ENCODE peak calls at places on chromosomes 2 and 18, in four cellular contexts. X is IMR-90, K is H1, O is neuronal stem cell. F is an unnamed sample.

GRCh38 chr2:215522237-215522636 is 86.4 kb upstream of the FN1 start:
- DNase-seq in X (no peak), K (no peak), O (no peak), F (no peak)

GRCh38 chr2:66189598-66189997 is 245.3 kb upstream of the MEIS1 start:
- DNase-seq in X (no peak), K (no peak), O (no peak), F (peak)

GRCh38 chr18:69725009-69725408 is 222.7 kb downstream of the CD226 start:
- DNase-seq in X (peak), K (no peak), O (no peak), F (no peak)

GRCh38 chr18:2905802-2906521 is 59.2 kb downstream of the EMILIN2 start:
- DNase-seq in X (no peak), K (no peak), O (no peak), F (peak)

GRCh38 chr2:237631029-237631785 is 3.8 kb downstream of the LRRFIP1 start:
- DNase-seq in X (no peak), K (no peak), O (no peak), F (no peak)

GRCh38 chr2:10091182-10091932 is 11.1 kb upstream of the CYS1 start:
- DNase-seq in X (no peak), K (no peak), O (no peak), F (no peak)

GRCh38 chr2:240614391-240614790 is 10.9 kb upstream of the GPR35 start:
- DNase-seq in X (no peak), K (no peak), O (no peak), F (no peak)

GRCh38 chr2:211114826-211115450 is 558.5 kb downstream of the CPS1 start:
- DNase-seq in X (no peak), K (no peak), O (no peak), F (peak)

GRCh38 chr2:215904101-215904500 is 109.2 kb downstream of the MREG start:
- DNase-seq in X (peak), K (no peak), O (no peak), F (peak)

GRCh38 chr2:169670215-169670651 is 24.0 kb downstream of the CFAP210 start:
- DNase-seq in X (peak), K (no peak), O (no peak), F (peak)

GRCh38 chr2:127197475-127198385 is 22.4 kb downstream of the CYP27C1 start:
- DNase-seq in X (peak), K (no peak), O (no peak), F (peak)

GRCh38 chr2:233353101-233353768 is 1.1 kb upstream of the DGKD start:
- DNase-seq in X (no peak), K (no peak), O (no peak), F (no peak)
- H4K91ac ChIP-seq in X (peak), K (no peak), O (no peak), F (no peak)

GRCh38 chr2:118250463-118250862 is 162.2 kb downstream of the INSIG2 start:
- DNase-seq in X (no peak), K (no peak), O (no peak), F (no peak)

GRCh38 chr2:118249970-118250369 is 161.7 kb downstream of the INSIG2 start:
- DNase-seq in X (peak), K (no peak), O (no peak), F (peak)

GRCh38 chr2:118246726-118247125 is 158.5 kb downstream of the INSIG2 start:
- DNase-seq in X (no peak), K (no peak), O (no peak), F (no peak)

GRCh38 chr2:118251427-118251826 is 163.2 kb downstream of the INSIG2 start:
- DNase-seq in X (no peak), K (no peak), O (peak), F (no peak)

DNA sequence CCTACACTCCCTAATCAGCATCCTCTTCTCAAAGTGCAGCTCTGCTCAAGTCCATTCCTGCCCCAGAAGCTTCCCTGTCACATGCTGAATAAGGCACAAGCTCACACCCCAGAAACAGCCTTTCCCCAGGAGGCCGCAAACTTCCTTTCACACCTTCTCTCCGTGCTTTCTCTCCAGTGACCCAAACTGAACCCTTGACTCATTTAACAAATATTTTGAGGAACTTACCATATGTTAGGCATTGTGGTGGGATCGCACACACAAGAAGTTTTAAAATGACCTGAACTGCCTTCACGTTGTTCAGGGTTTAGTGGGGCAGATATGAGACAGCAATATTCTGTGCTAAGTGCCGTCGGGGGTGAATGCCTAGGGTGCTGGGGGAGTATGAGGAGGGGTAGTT is 161.3 kb downstream of the INSIG2 start:
- DNase-seq in X (peak), K (no peak), O (no peak), F (no peak)
- H3K9ac ChIP-seq in X (no peak), K (no peak), O (no peak), F (no peak)

GRCh38 chr2:85584857-85585780 is 888 bp downstream of the VAMP5 start:
- DNase-seq in X (peak), K (no peak), O (no peak), F (peak)

GRCh38 chr2:85582467-85582866 is 1.8 kb upstream of the VAMP5 start:
- DNase-seq in X (no peak), K (no peak), O (no peak), F (no peak)

GRCh38 chr2:85584354-85584856 is at the start of gene VAMP5:
- DNase-seq in X (no peak), K (no peak), O (no peak), F (no peak)

GRCh38 chr2:85585781-85586105 is 1.5 kb downstream of the VAMP5 start:
- DNase-seq in X (peak), K (no peak), O (no peak), F (peak)

DNA sequence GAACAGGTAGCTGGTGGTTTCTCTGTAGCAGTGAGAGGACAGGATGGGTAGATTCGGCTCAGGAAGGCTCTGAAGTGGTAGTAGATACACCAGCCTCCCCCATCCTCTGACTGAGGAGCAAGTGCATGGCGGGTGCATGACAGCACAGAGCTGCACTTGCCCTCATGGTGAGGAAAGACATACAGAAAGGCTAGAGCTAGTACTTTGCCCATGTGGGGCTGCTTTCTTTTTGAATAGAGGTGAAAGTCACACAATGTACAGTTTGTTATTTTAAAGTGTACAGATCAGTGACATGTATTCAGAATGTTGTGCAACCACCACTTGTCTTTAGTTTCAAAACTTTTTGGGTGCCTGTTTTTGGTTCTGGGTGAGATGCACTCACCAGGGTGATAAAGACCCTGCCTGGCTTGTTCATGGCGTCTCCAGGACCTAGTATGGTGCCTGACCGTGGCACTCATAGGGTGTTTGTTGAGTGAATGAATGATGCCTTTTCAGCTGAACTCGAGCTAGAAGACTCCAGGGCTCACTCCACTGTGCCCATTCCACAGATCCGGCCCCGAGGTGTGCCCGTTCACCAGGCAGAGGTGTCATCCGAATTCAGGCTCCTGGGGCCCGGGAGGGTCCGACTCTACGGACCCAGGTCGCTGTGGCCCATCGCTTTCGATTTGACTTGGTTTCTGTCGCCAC is 421 bp upstream of the VAMP5 start:
- DNase-seq in X (no peak), K (no peak), O (no peak), F (no peak)
- H3K4me3 ChIP-seq in X (peak), K (no peak), O (no peak), F (no peak)

DNA sequence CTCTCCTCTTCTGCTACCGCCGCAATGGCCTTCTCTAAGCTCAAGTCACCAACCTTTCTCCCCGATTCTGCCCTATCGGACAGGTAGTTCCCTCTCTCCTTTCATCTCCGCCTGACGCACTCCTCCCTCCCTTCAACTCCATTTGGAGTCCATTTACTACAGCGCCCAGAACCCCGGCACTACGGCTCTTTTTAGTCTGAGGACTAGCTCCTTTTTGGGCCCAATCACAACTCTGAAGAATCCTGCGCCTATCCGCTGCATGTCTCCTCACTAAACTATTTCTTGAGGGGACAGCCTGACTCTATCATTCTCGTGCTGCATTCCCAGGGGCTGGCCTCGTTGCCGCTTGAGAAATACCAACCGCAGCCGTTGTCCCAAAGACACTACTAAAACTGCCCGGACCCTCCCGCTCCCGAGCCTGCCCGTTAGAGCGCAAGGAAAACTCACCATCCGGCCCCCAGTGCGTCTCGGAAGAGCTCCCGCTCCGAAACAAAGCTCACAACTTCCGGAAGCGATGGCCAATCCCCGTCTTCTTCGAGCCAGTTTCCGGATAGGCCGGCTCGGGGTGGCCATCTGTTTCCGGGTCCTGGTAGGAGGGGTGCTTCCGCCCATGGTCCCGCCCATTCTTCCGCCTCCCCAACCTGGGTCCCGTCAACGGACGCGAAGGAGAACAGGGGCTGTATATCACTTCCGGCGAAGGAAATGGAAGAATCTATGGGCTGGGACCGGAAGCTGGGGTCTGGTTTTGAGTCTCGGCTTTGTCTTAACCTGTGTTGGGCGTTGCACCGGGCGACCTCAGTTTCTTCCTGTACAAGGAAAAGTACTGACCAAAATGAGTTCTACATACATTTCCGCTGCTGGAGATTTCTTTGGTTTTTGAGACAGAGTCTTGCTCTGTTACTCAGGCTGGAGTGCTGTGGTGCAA is at the start of gene TPRKB:
- DNase-seq in X (peak), K (peak), O (peak), F (peak)
- H4K91ac ChIP-seq in X (peak), K (no peak), O (no peak), F (no peak)

DNA sequence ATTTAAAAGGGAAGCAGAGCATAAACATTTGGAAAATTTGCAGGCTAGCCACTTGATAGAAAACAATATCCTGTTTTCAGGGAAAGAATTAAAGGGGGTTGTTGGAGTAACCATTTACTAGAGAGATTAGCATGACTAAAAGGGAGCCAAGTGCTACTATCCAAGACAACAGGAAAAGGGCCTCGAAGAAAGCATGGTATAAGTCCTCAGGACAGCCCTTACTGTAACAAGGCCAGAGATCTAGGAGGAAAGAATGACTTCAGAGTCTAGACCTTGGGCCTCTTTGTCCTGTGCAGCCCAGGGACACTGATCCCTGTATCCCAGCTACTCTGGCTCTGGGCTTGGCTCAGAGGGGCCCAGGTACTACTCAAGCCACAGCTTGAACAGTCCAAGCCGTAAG is 16.6 kb downstream of the TPO start:
- DNase-seq in X (no peak), K (no peak), O (no peak), F (no peak)
- H3K9ac ChIP-seq in X (no peak), K (no peak), O (no peak), F (no peak)

GRCh38 chr2:223598994-223599645 is 3.0 kb downstream of the SCG2 start:
- DNase-seq in X (peak), K (no peak), O (no peak), F (peak)
- H3K4me3 ChIP-seq in X (no peak), K (no peak), O (no peak), F (no peak)